ENCODE peak calls at places on chromosomes 16 and 17, in five cellular contexts. I is lung; E is activated CD8-positive, alpha-beta T cell treated with anti-CD3 and anti-CD28 coated beads for 36 hours; H is choroid plexus epithelial cell; C is pancreas. N is an unnamed sample.

GRCh38 chr16:83714286-83714685 is 93.5 kb upstream of the HSBP1 start:
- DNase-seq in I (no peak), E (no peak), H (no peak), C (no peak), N (no peak)

GRCh38 chr17:73283841-73284282 is 22.2 kb upstream of the CPSF4L start:
- DNase-seq in I (no peak), E (no peak), H (peak), C (no peak), N (no peak)

GRCh38 chr16:66996324-66996982 is 8.1 kb downstream of the CES4A start:
- DNase-seq in I (peak), E (no peak), H (peak), C (peak), N (no peak)

GRCh38 chr17:48238933-48239602 is 131.5 kb downstream of the SNX11 start:
- DNase-seq in I (no peak), E (no peak), H (no peak), C (no peak), N (no peak)

GRCh38 chr17:32962320-32962707 is 29.3 kb upstream of the SPACA3 start:
- DNase-seq in I (no peak), E (no peak), H (no peak), C (no peak), N (no peak)

GRCh38 chr17:65564793-65565192 is 3.3 kb upstream of the AXIN2 start:
- DNase-seq in I (no peak), E (no peak), H (peak), C (peak), N (peak)

GRCh38 chr16:72768611-72769010 is 279.3 kb downstream of the ZFHX3 start:
- DNase-seq in I (no peak), E (no peak), H (no peak), C (no peak), N (no peak)

GRCh38 chr17:2808367-2809335 is 12.4 kb downstream of the RAP1GAP2 start:
- DNase-seq in I (no peak), E (no peak), H (no peak), C (no peak), N (no peak)

GRCh38 chr17:19329136-19329535 is 33.4 kb downstream of the B9D1 start:
- DNase-seq in I (no peak), E (no peak), H (no peak), C (no peak), N (no peak)

GRCh38 chr16:80122155-80122554 is 418.6 kb upstream of the DYNLRB2 start:
- DNase-seq in I (peak), E (no peak), H (peak), C (no peak), N (no peak)

GRCh38 chr17:58120195-58120822 is 27.9 kb upstream of the OR4D1 start:
- DNase-seq in I (no peak), E (peak), H (peak), C (no peak), N (no peak)

GRCh38 chr17:81666092-81666341 is 388 bp downstream of the OXLD1 start:
- DNase-seq in I (no peak), E (peak), H (peak), C (no peak), N (no peak)

GRCh38 chr16:874366-875181 is 74.0 kb upstream of the GNG13 start:
- DNase-seq in I (no peak), E (no peak), H (no peak), C (peak), N (no peak)

GRCh38 chr16:46882940-46883307 is 1.2 kb upstream of the GPT2 start:
- DNase-seq in I (no peak), E (no peak), H (no peak), C (no peak), N (no peak)

GRCh38 chr17:40071720-40072480 is 9.1 kb downstream of the THRA start:
- DNase-seq in I (peak), E (no peak), H (no peak), C (peak), N (no peak)

GRCh38 chr17:8951210-8951609 is 14.3 kb downstream of the PIK3R5 start:
- DNase-seq in I (no peak), E (peak), H (no peak), C (no peak), N (no peak)
- TF ChIP-seq CTCF in I (no peak), E (no peak), H (no peak), C (no peak), N (no peak)

GRCh38 chr16:78727536-78727935 is 628.1 kb downstream of the WWOX start:
- DNase-seq in I (no peak), E (no peak), H (no peak), C (no peak), N (no peak)
- TF ChIP-seq CTCF in I (no peak), E (no peak), H (no peak), C (no peak), N (no peak)

GRCh38 chr16:85988723-85989313 is 89.9 kb downstream of the IRF8 start:
- DNase-seq in I (no peak), E (peak), H (no peak), C (no peak), N (no peak)

GRCh38 chr16:85989376-85989775 is 90.4 kb downstream of the IRF8 start:
- DNase-seq in I (no peak), E (no peak), H (no peak), C (no peak), N (no peak)

GRCh38 chr16:85988306-85988705 is 89.3 kb downstream of the IRF8 start:
- DNase-seq in I (no peak), E (no peak), H (no peak), C (no peak), N (no peak)

GRCh38 chr16:85986931-85987749 is 88.2 kb downstream of the IRF8 start:
- DNase-seq in I (no peak), E (peak), H (no peak), C (no peak), N (no peak)

GRCh38 chr16:85987750-85988078 is 88.8 kb downstream of the IRF8 start:
- DNase-seq in I (no peak), E (no peak), H (no peak), C (no peak), N (no peak)
- TF ChIP-seq CTCF in I (no peak), E (peak), H (no peak), C (no peak), N (no peak)

DNA sequence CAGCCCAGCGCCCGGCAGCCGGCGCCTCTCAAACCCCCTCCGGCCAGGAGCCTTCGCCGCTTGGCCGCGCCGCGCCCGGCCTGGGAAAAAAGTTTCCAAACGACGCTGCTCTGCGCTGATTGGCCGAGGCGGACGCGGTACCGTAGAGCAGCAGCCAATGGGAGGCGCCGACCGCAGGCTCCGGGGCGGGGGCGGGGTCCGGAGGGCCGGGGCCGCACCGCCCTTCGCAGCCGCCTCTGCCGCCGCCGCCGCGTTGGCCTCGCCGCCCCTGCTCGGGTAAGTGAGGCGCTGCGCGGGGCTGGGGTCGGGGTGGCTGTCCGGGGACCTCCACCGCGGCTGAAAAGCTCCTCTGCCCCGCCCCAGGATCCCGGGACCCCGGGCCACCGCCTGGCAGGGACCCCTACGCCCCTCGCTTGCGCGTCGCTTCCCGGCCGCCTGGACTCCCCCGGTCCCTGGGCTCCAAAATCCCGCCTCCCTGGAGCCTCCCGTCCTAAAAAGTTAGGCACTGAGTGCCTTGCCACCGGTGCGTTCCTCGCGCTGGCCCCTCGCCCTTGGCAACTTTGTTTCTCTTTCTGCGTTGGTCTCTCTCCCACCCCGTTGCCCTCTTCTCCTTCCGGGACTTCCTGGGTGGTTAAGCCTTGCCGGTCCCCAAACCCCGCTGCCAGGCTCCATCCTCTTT is at the start of gene NDE1:
- DNase-seq in I (peak), E (peak), H (peak), C (peak), N (peak)
- TF ChIP-seq CTCF in I (no peak), E (no peak), H (no peak), C (no peak), N (no peak)

DNA sequence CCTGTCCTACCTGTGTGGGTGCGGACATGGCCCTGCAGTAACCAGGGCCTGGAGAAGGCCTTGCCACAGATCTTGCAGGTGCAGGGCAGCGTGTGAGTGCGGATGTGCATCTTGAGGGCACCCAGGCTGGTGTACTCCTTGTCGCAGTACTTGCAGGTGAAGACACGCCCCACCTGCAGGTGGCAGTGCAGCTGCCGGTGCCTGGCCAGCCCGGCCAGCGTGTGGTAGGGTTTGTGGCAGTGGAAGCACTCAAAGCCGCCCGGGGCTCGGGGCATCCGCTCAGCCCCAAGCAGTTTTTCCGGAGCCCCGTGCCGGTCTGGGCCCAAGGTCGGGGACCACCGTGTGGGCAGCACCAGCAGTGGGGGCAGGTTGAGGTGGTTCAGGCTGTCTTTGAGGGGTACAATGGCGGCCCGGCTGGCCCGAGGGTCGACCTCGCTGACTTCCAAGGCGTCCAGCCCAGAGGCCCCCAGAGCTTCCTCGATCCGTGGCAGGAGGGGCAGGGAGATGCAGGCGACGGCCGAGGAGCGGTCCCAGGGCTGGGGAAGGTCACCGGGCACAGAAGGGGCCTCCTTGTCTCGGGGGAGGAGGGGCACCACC is 5.1 kb downstream of the SNAI3 start:
- DNase-seq in I (no peak), E (peak), H (no peak), C (peak), N (no peak)
- TF ChIP-seq CTCF in I (no peak), E (peak), H (peak), C (peak), N (peak)

DNA sequence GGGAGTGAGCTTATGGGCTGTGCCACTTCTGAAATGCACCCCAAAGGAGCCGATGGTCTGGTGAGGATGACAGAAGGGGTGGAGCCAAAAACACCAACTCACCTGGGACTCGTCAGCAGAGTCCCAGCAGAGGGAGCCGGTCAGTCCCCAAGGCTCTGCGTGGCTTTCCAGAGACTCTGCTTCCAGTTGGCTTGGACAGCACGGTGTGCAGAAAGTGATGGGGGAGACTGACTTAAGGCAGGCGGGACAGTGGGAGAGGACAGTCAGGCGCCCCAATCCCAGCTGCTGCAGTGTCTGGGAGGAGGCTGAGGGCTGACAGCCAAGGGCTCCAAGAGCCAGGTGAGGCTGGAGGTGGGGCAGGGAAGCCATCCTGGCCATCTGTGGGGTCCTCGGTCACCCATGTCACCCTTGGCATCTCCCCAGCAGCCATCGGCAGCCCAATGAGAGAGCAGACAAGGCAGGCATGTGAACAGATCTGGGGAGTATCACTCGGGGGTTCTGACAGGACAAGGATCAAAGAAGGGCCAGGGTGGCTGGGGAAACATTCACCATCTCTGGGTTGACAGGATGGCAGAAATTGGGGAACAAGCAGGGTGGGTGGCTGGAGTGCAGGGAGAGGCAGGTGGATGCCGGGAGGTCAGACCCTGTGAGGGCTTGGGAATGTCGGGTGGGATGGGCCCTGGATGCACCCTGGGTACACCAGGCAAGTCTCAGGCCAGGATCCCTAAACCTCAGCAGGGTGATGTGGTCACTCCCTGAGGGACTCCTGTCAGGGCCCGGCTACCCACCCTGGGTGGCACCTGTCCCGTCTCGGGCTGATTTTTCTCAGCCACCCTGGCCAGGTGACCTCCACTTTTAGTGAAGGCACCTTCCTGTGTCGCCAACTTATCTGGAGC is 8.9 kb upstream of the KRTAP17-1 start:
- DNase-seq in I (no peak), E (peak), H (peak), C (no peak), N (no peak)
- TF ChIP-seq CTCF in I (no peak), E (peak), H (peak), C (no peak), N (no peak)

DNA sequence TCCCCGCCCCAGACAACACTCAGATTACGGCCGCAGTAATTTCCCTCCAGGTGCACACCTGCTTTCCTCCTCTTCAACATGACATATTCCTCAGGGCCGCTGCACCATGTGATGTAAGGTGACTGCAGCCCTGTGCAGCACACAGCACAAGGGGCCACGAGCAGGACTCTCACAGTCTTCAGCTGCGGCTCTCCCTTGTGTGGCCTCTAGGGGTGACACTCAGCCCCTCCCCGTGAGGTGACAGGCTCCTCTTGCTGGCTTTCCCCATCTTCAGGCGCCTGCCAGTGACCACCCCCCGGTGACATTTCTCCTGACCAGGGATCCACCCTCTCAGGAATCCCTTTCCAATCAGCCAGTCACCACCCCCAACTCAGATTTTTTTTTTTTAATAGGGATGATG is 31.3 kb upstream of the ABCC3 start:
- DNase-seq in I (no peak), E (peak), H (no peak), C (no peak), N (no peak)
- TF ChIP-seq CTCF in I (no peak), E (no peak), H (peak), C (no peak), N (peak)

DNA sequence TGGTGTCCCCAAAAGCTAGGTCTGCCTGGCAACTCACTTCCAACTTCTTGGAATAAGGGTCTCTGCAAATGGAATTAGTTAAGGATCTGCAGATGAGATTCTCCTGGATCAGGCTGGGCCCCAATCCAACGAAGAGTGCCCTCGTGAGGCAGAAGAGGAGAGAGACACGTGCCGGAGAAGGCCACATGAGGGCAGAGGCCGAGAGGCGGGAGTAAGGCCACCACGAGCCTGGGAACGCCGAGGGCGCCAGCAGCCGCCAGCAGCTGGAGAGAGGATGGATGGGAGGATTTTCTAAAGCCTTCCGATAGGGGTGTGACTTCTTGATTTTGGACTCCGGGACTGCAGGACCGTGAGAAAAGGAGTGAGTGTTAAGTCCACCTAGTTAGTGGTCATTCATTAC is 76.3 kb downstream of the JPH3 start:
- DNase-seq in I (no peak), E (no peak), H (no peak), C (no peak), N (no peak)
- TF ChIP-seq CTCF in I (no peak), E (no peak), H (no peak), C (no peak), N (peak)